ENCODE peak calls at places on chromosome 1, in four cellular contexts. E is NCI-H510A, C is HL-60, W is NCI-H345. T is an unnamed sample.

GRCh38 chr1:1246601-1247340 is at the start of gene C1QTNF12:
- DNase-seq in E (no peak), C (no peak), W (no peak), T (no peak)

GRCh38 chr1:155698382-155699038 is 9.6 kb downstream of the DAP3 start:
- DNase-seq in E (no peak), C (no peak), W (no peak), T (no peak)

GRCh38 chr1:8603220-8603616 is 214.2 kb downstream of the RERE start:
- DNase-seq in E (peak; percentile 86), C (no peak), W (peak; percentile 85), T (peak; percentile 89)

GRCh38 chr1:163436133-163436532 is 114.4 kb downstream of the NUF2 start:
- DNase-seq in E (no peak), C (no peak), W (no peak), T (no peak)

GRCh38 chr1:190679032-190679431 is 201.4 kb upstream of the BRINP3 start:
- DNase-seq in E (no peak), C (no peak), W (no peak), T (no peak)

GRCh38 chr1:48396208-48396607 is 75.8 kb downstream of the SPATA6 start:
- DNase-seq in E (no peak), C (no peak), W (no peak), T (no peak)

GRCh38 chr1:171961861-171962260 is 120.6 kb downstream of the DNM3 start:
- DNase-seq in E (no peak), C (no peak), W (no peak), T (no peak)

GRCh38 chr1:44417351-44418021 is 12.4 kb downstream of the RNF220 start:
- DNase-seq in E (peak; percentile 97), C (no peak), W (peak; percentile 12), T (peak; percentile 85)

GRCh38 chr1:50109647-50110075 is 941 bp downstream of the ELAVL4 start:
- DNase-seq in E (peak; percentile 37), C (no peak), W (peak; percentile 78), T (peak; percentile 95)

GRCh38 chr1:22275626-22276395 is 132.9 kb upstream of the WNT4 start:
- DNase-seq in E (peak; percentile 12), C (no peak), W (peak; percentile 33), T (peak; percentile 14)

GRCh38 chr1:53066941-53067738 is 5.1 kb downstream of the PODN start:
- DNase-seq in E (no peak), C (no peak), W (no peak), T (no peak)

GRCh38 chr1:106798991-106799390 is 257.5 kb upstream of the PRMT6 start:
- DNase-seq in E (no peak), C (no peak), W (no peak), T (no peak)

GRCh38 chr1:160256396-160257046 is 5.8 kb downstream of the DCAF8 start:
- DNase-seq in E (no peak), C (no peak), W (no peak), T (peak; percentile 30)

GRCh38 chr1:67612690-67613322 is 72.2 kb upstream of the GADD45A start:
- DNase-seq in E (no peak), C (no peak), W (no peak), T (no peak)

T was measured in NCI-H2029.